ENCODE peak calls at places on chromosomes 4 and X, in ten cellular contexts. D is OCI-LY7, O is fibroblast of the aortic adventitia, M is fibroblast of mammary gland, C is cardiac muscle cell, P is esophagus squamous epithelium, W is GM23338, F is hepatocyte, U is AG04450, Q is bronchial epithelial cell. V is an unnamed sample.

GRCh38 chr4:149999485-150000074 is 78.7 kb upstream of the DCLK2 start:
- DNase-seq in F (peak; percentile 68), P (no peak), U (peak; percentile 61), O (peak; percentile 89), D (peak; percentile 32), C (peak; percentile 86), M (peak; percentile 80), W (peak; percentile 54), Q (peak; percentile 53), V (no peak)

GRCh38 chr4:20904966-20905365 is 204.7 kb downstream of the PACRGL start:
- DNase-seq in M (no peak), O (no peak), W (no peak), P (no peak), D (no peak), Q (no peak), U (no peak), C (no peak), F (no peak), V (no peak)

GRCh38 chrX:10615931-10616780 is 4.2 kb downstream of the MID1 start:
- DNase-seq in C (peak; percentile 71), P (no peak), W (peak; percentile 68), U (no peak), O (peak; percentile 68), F (peak; percentile 61), M (peak; percentile 67), D (peak; percentile 28), Q (no peak), V (no peak)

GRCh38 chrX:12497832-12498591 is 293.2 kb upstream of the PRPS2 start:
- DNase-seq in O (no peak), D (peak; percentile 59), Q (no peak), M (no peak), F (peak; percentile 19), W (peak; percentile 49), U (no peak), P (no peak), C (no peak), V (no peak)

GRCh38 chr4:182808673-182809416 is 108.3 kb downstream of the DCTD start:
- DNase-seq in D (no peak), W (no peak), F (no peak), U (no peak), C (no peak), P (no peak), M (no peak), O (no peak), Q (peak; percentile 34), V (no peak)

GRCh38 chr4:6692806-6693205 is 872 bp upstream of the S100P start:
- DNase-seq in D (no peak), O (peak; percentile 9), M (peak; percentile 42), P (no peak), C (peak; percentile 27), Q (peak; percentile 60), F (peak; percentile 57), U (no peak), W (no peak), V (no peak)

GRCh38 chr4:2570551-2571222 is 34.2 kb downstream of the FAM193A start:
- DNase-seq in M (no peak), D (no peak), F (no peak), W (peak; percentile 30), O (peak; percentile 34), U (no peak), Q (no peak), P (no peak), C (no peak), V (no peak)

GRCh38 chr4:118032691-118033090 is 1.6 kb upstream of the NDST3 start:
- DNase-seq in M (peak; percentile 10), W (peak; percentile 30), P (no peak), D (no peak), O (no peak), C (no peak), Q (peak; percentile 39), U (no peak), F (peak; percentile 16), V (no peak)

GRCh38 chr4:112514449-112515277 is 1.3 kb downstream of the NEUROG2 start:
- DNase-seq in U (no peak), W (peak; percentile 65), F (peak; percentile 28), P (no peak), Q (no peak), C (no peak), O (no peak), M (peak; percentile 13), D (peak; percentile 26), V (no peak)

GRCh38 chr4:180811556-180811955 is 1431.6 kb upstream of the TENM3 start:
- DNase-seq in O (no peak), Q (no peak), U (no peak), P (no peak), C (peak; percentile 20), M (no peak), W (no peak), F (no peak), D (peak; percentile 47), V (no peak)

GRCh38 chr4:173490256-173490655 is 39.8 kb downstream of the HAND2 start:
- DNase-seq in W (no peak), O (no peak), M (no peak), F (no peak), Q (no peak), U (no peak), C (no peak), P (no peak), D (no peak), V (no peak)

GRCh38 chr4:134628074-134628473 is 426.5 kb upstream of the PABPC4L start:
- DNase-seq in W (no peak), F (no peak), Q (no peak), D (no peak), M (no peak), C (no peak), P (no peak), O (no peak), U (no peak), V (no peak)

GRCh38 chr4:185950891-185951290 is 118.1 kb upstream of the TLR3 start:
- DNase-seq in P (no peak), O (peak; percentile 23), U (no peak), D (no peak), C (no peak), F (no peak), Q (peak; percentile 18), M (peak; percentile 76), W (no peak), V (no peak)

GRCh38 chr4:186037692-186038658 is 31.0 kb upstream of the TLR3 start:
- DNase-seq in W (peak; percentile 83), P (no peak), C (peak; percentile 91), U (peak; percentile 60), D (peak; percentile 73), F (peak; percentile 83), O (peak; percentile 93), M (peak; percentile 79), Q (peak; percentile 79), V (no peak)

GRCh38 chr4:150501019-150501727 is 80.8 kb upstream of the MAB21L2 start:
- DNase-seq in C (peak; percentile 87), D (no peak), U (peak; percentile 39), M (peak; percentile 95), O (peak; percentile 88), W (no peak), F (no peak), Q (peak; percentile 92), P (no peak), V (no peak)

GRCh38 chr4:40721730-40722171 is 28.0 kb upstream of the NSUN7 start:
- DNase-seq in M (peak; percentile 26), C (no peak), U (no peak), W (no peak), F (peak; percentile 36), P (no peak), D (no peak), O (no peak), Q (peak; percentile 72), V (no peak)

GRCh38 chrX:51144828-51145442 is 187.7 kb upstream of the NUDT10 start:
- DNase-seq in Q (peak; percentile 23), D (peak; percentile 57), O (peak; percentile 36), M (peak; percentile 43), W (peak; percentile 80), P (no peak), U (no peak), F (peak; percentile 62), C (peak; percentile 40), V (no peak)

GRCh38 chrX:41634284-41634683 is 54.5 kb upstream of the GPR34 start:
- DNase-seq in C (peak; percentile 11), W (no peak), P (no peak), M (peak; percentile 35), U (no peak), Q (no peak), O (peak; percentile 31), D (no peak), F (no peak), V (no peak)

GRCh38 chr4:146641762-146642161 is 3.1 kb downstream of the POU4F2 start:
- DNase-seq in D (no peak), C (no peak), Q (no peak), U (no peak), W (no peak), P (no peak), F (no peak), O (no peak), M (no peak), V (no peak)

GRCh38 chr4:76680934-76681333 is 217.0 kb downstream of the SOWAHB start:
- DNase-seq in O (no peak), W (no peak), Q (no peak), M (no peak), U (no peak), F (no peak), C (no peak), P (no peak), D (no peak), V (no peak)
- TF ChIP-seq CTCF in O (no peak), W (no peak), Q (peak; percentile 10), M (no peak), U (no peak), F (no peak), C (no peak), P (peak; percentile 7), D (no peak), V (no peak)

DNA sequence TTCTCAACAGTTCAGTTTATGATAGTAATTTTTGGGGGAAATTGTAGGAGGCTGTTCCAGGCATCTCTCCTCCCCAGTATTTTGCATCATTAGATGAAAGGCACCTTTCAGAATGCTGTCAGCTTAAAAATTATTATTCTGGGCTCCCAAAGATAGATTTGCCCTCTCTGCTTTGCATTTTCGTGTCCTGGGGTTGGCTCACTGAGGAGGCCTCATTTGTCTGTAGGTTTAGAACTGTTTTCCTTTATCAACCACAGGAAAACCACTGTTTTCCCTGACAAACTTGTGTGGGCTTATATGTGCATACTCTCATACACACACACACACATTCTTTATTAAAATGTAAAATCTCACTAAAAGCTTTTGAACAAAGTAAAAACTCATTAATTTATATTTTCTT is 197.2 kb upstream of the VCX3A start:
- DNase-seq in F (no peak), P (no peak), D (no peak), Q (no peak), M (no peak), O (no peak), W (no peak), C (no peak), U (no peak), V (no peak)
- H3K4me3 ChIP-seq in F (no peak overlapping the region), P (no peak overlapping the region), D (no peak overlapping the region), Q (no peak overlapping the region), M (no peak overlapping the region), O (no peak overlapping the region), W (no peak overlapping the region), C (no peak overlapping the region), U (no peak overlapping the region), V (no peak overlapping the region)

GRCh38 chr4:137069473-137069872 is 462.8 kb downstream of the PCDH18 start:
- DNase-seq in D (no peak), F (no peak), O (no peak), C (no peak), U (no peak), W (peak; percentile 17), Q (no peak), M (no peak), P (no peak), V (no peak)
- TF ChIP-seq CTCF in D (peak; percentile 35), F (no peak), O (no peak), C (no peak), U (peak; percentile 12), W (peak; percentile 49), Q (no peak), M (peak; percentile 14), P (no peak), V (no peak)

GRCh38 chr4:151804821-151805220 is 44.0 kb upstream of the GATB start:
- DNase-seq in O (no peak), C (no peak), D (no peak), F (no peak), U (no peak), M (no peak), P (no peak), W (no peak), Q (no peak), V (no peak)
- H3K4me3 ChIP-seq in O (no peak overlapping the region), C (no peak overlapping the region), D (no peak overlapping the region), F (no peak overlapping the region), U (no peak overlapping the region), M (no peak overlapping the region), P (no peak overlapping the region), W (no peak overlapping the region), Q (no peak overlapping the region), V (no peak overlapping the region)